ENCODE peak calls at places on chromosomes 11 and 22, in nine cellular contexts. C is CD4-positive, alpha-beta T cell; M is stimulated activated CD4-positive, alpha-beta T cell treated with anti-CD3 and anti-CD28 coated beads, Interleukin-4, amount 100 ng/mL, for 48 hours; R is neural crest cell; B is T-cell; D is hippocampal formation; O is KBM-7; J is right lobe of liver; K is activated CD8-positive, alpha-beta memory T cell treated with anti-CD3 and anti-CD28 coated beads for 1 hour. I is an unnamed sample.

GRCh38 chr22:26669060-26669481 is 11.7 kb downstream of the MIAT start:
- DNase-seq in C (no peak), M (no peak), R (peak), B (no peak), D (no peak), O (peak), J (no peak), K (no peak), I (no peak)

GRCh38 chr22:37742374-37743092 is 45.7 kb downstream of the TRIOBP start:
- DNase-seq in C (no peak), M (no peak), R (no peak), B (no peak), D (no peak), O (peak), J (no peak), K (no peak), I (no peak)

GRCh38 chr22:50399751-50400331 is 56.7 kb downstream of the PPP6R2 start:
- DNase-seq in C (peak), M (no peak), R (peak), B (peak), D (peak), O (peak), J (no peak), K (no peak), I (no peak)

GRCh38 chr11:111797145-111797581 is 31.0 kb upstream of the PPP2R1B start:
- DNase-seq in C (no peak), M (no peak), R (no peak), B (peak), D (no peak), O (peak), J (no peak), K (no peak), I (no peak)

GRCh38 chr11:100581318-100581717 is 105.8 kb upstream of the ARHGAP42 start:
- DNase-seq in C (no peak), M (no peak), R (no peak), B (no peak), D (no peak), O (no peak), J (no peak), K (no peak), I (no peak)

GRCh38 chr22:38966379-38966700 is 8.9 kb downstream of the APOBEC3A start:
- DNase-seq in C (no peak), M (no peak), R (no peak), B (no peak), D (no peak), O (no peak), J (no peak), K (no peak), I (no peak)

GRCh38 chr11:96263361-96263763 is 79.6 kb downstream of the MAML2 start:
- DNase-seq in C (no peak), M (no peak), R (no peak), B (no peak), D (no peak), O (no peak), J (no peak), K (no peak), I (no peak)

GRCh38 chr11:133516845-133517244 is 15.5 kb downstream of the OPCML start:
- DNase-seq in C (no peak), M (no peak), R (no peak), B (no peak), D (no peak), O (no peak), J (no peak), K (no peak), I (no peak)

GRCh38 chr22:31631381-31631780 is 30.6 kb downstream of the PISD start:
- DNase-seq in C (no peak), M (no peak), R (no peak), B (no peak), D (no peak), O (no peak), J (no peak), K (no peak), I (no peak)

GRCh38 chr11:15006139-15006759 is 34.1 kb upstream of the CALCA start:
- DNase-seq in C (no peak), M (no peak), R (no peak), B (no peak), D (no peak), O (peak), J (no peak), K (no peak), I (no peak)

GRCh38 chr11:61828629-61829407 is 718 bp downstream of the FADS2 start:
- DNase-seq in C (no peak), M (peak), R (peak), B (peak), D (peak), O (peak), J (peak), K (no peak), I (peak)

GRCh38 chr11:120566176-120566575 is 54.6 kb downstream of the GRIK4 start:
- DNase-seq in C (no peak), M (no peak), R (no peak), B (no peak), D (no peak), O (no peak), J (no peak), K (no peak), I (no peak)

GRCh38 chr11:18088371-18088770 is 17.5 kb downstream of the SAAL1 start:
- DNase-seq in C (no peak), M (no peak), R (no peak), B (no peak), D (no peak), O (no peak), J (no peak), K (no peak), I (no peak)

GRCh38 chr11:18203723-18204122 is 31.1 kb downstream of the MRGPRX4 start:
- DNase-seq in C (no peak), M (no peak), R (peak), B (no peak), D (no peak), O (peak), J (no peak), K (no peak), I (no peak)

GRCh38 chr11:77201991-77202841 is 74.2 kb downstream of the MYO7A start:
- DNase-seq in C (peak), M (no peak), R (no peak), B (no peak), D (no peak), O (no peak), J (peak), K (no peak), I (peak)

GRCh38 chr11:73989156-73989555 is 6.5 kb upstream of the UCP2 start:
- DNase-seq in C (no peak), M (no peak), R (no peak), B (no peak), D (no peak), O (no peak), J (no peak), K (no peak), I (no peak)

GRCh38 chr22:31039393-31039792 is 41.7 kb upstream of the SMTN start:
- DNase-seq in C (no peak), M (no peak), R (no peak), B (no peak), D (no peak), O (no peak), J (no peak), K (no peak), I (no peak)